ENCODE peak calls at places on chromosomes 12 and 14, in nine cellular contexts. One of them, this sample, is unnamed.

GRCh38 chr12:109597795-109598427 is 24.3 kb downstream of the MVK start:
- DNase-seq in prostate gland: peak
- DNase-seq in fibroblast of lung: peak
- DNase-seq in hepatocyte: peak
- DNase-seq in transverse colon: peak
- DNase-seq in lung: peak
- DNase-seq in aorta: peak
- DNase-seq in astrocyte of the spinal cord: peak
- DNase-seq in A549: peak
- DNase-seq in this sample: peak

GRCh38 chr12:51855586-51856428 is 7.3 kb upstream of the FIGNL2 start:
- DNase-seq in A549: peak
- DNase-seq in lung: no peak
- DNase-seq in fibroblast of lung: peak
- DNase-seq in hepatocyte: peak
- DNase-seq in transverse colon: no peak
- DNase-seq in aorta: no peak
- DNase-seq in astrocyte of the spinal cord: peak
- DNase-seq in prostate gland: no peak
- DNase-seq in this sample: peak

GRCh38 chr12:93573552-93574223 is 1.2 kb downstream of the SOCS2 start:
- DNase-seq in transverse colon: peak
- DNase-seq in aorta: no peak
- DNase-seq in A549: no peak
- DNase-seq in lung: no peak
- DNase-seq in prostate gland: no peak
- DNase-seq in astrocyte of the spinal cord: peak
- DNase-seq in fibroblast of lung: peak
- DNase-seq in hepatocyte: peak
- DNase-seq in this sample: no peak

GRCh38 chr14:31954991-31955390 is 122.1 kb upstream of the ARHGAP5 start:
- DNase-seq in hepatocyte: no peak
- DNase-seq in astrocyte of the spinal cord: no peak
- DNase-seq in A549: no peak
- DNase-seq in aorta: no peak
- DNase-seq in transverse colon: no peak
- DNase-seq in fibroblast of lung: peak
- DNase-seq in prostate gland: no peak
- DNase-seq in lung: no peak
- DNase-seq in this sample: no peak

GRCh38 chr12:30003321-30003720 is 219.6 kb upstream of the TMTC1 start:
- DNase-seq in lung: no peak
- DNase-seq in fibroblast of lung: peak
- DNase-seq in aorta: no peak
- DNase-seq in astrocyte of the spinal cord: no peak
- DNase-seq in A549: no peak
- DNase-seq in prostate gland: no peak
- DNase-seq in transverse colon: no peak
- DNase-seq in hepatocyte: no peak
- DNase-seq in this sample: no peak

GRCh38 chr14:94691658-94692029 is 78.3 kb downstream of the GSC start:
- DNase-seq in hepatocyte: no peak
- DNase-seq in astrocyte of the spinal cord: no peak
- DNase-seq in lung: no peak
- DNase-seq in A549: no peak
- DNase-seq in transverse colon: no peak
- DNase-seq in fibroblast of lung: peak
- DNase-seq in aorta: no peak
- DNase-seq in prostate gland: no peak
- DNase-seq in this sample: no peak

GRCh38 chr12:82964446-82964845 is 277.7 kb downstream of the TMTC2 start:
- DNase-seq in lung: no peak
- DNase-seq in prostate gland: no peak
- DNase-seq in aorta: no peak
- DNase-seq in transverse colon: no peak
- DNase-seq in astrocyte of the spinal cord: no peak
- DNase-seq in fibroblast of lung: no peak
- DNase-seq in A549: no peak
- DNase-seq in hepatocyte: peak
- DNase-seq in this sample: no peak

GRCh38 chr12:52903285-52903854 is 1.5 kb downstream of the KRT8 start:
- DNase-seq in prostate gland: peak
- DNase-seq in aorta: peak
- DNase-seq in astrocyte of the spinal cord: peak
- DNase-seq in hepatocyte: peak
- DNase-seq in transverse colon: peak
- DNase-seq in lung: peak
- DNase-seq in fibroblast of lung: peak
- DNase-seq in A549: peak
- DNase-seq in this sample: no peak

GRCh38 chr14:72318648-72319047 is 386.4 kb downstream of the RGS6 start:
- DNase-seq in astrocyte of the spinal cord: no peak
- DNase-seq in aorta: no peak
- DNase-seq in lung: no peak
- DNase-seq in fibroblast of lung: no peak
- DNase-seq in transverse colon: no peak
- DNase-seq in hepatocyte: no peak
- DNase-seq in prostate gland: no peak
- DNase-seq in A549: no peak
- DNase-seq in this sample: no peak

GRCh38 chr12:107736914-107737313 is 24.0 kb downstream of the PRDM4 start:
- DNase-seq in A549: no peak
- DNase-seq in astrocyte of the spinal cord: no peak
- DNase-seq in prostate gland: no peak
- DNase-seq in fibroblast of lung: no peak
- DNase-seq in aorta: no peak
- DNase-seq in transverse colon: peak
- DNase-seq in hepatocyte: no peak
- DNase-seq in lung: no peak
- DNase-seq in this sample: no peak

GRCh38 chr14:44529026-44529425 is 21.9 kb upstream of the FSCB start:
- DNase-seq in hepatocyte: peak
- DNase-seq in A549: no peak
- DNase-seq in aorta: no peak
- DNase-seq in prostate gland: no peak
- DNase-seq in lung: no peak
- DNase-seq in fibroblast of lung: peak
- DNase-seq in transverse colon: no peak
- DNase-seq in astrocyte of the spinal cord: peak
- DNase-seq in this sample: peak

GRCh38 chr12:56377989-56378316 is 15.3 kb upstream of the APOF start:
- DNase-seq in hepatocyte: no peak
- DNase-seq in astrocyte of the spinal cord: no peak
- DNase-seq in lung: no peak
- DNase-seq in fibroblast of lung: no peak
- DNase-seq in aorta: no peak
- DNase-seq in A549: no peak
- DNase-seq in prostate gland: no peak
- DNase-seq in transverse colon: no peak
- DNase-seq in this sample: no peak

GRCh38 chr12:18818584-18818983 is 80.7 kb downstream of the CAPZA3 start:
- DNase-seq in transverse colon: no peak
- DNase-seq in hepatocyte: no peak
- DNase-seq in lung: no peak
- DNase-seq in fibroblast of lung: no peak
- DNase-seq in prostate gland: no peak
- DNase-seq in A549: no peak
- DNase-seq in astrocyte of the spinal cord: no peak
- DNase-seq in aorta: no peak
- DNase-seq in this sample: no peak

GRCh38 chr12:132807295-132808222 is 21.1 kb downstream of the GOLGA3 start:
- DNase-seq in aorta: no peak
- DNase-seq in astrocyte of the spinal cord: no peak
- DNase-seq in transverse colon: no peak
- DNase-seq in lung: no peak
- DNase-seq in fibroblast of lung: no peak
- DNase-seq in prostate gland: no peak
- DNase-seq in hepatocyte: no peak
- DNase-seq in A549: no peak
- DNase-seq in this sample: no peak

GRCh38 chr12:1883513-1883912 is 34.9 kb downstream of the CACNA2D4 start:
- DNase-seq in fibroblast of lung: no peak
- DNase-seq in A549: no peak
- DNase-seq in aorta: no peak
- DNase-seq in hepatocyte: no peak
- DNase-seq in astrocyte of the spinal cord: no peak
- DNase-seq in prostate gland: no peak
- DNase-seq in lung: no peak
- DNase-seq in transverse colon: no peak
- DNase-seq in this sample: no peak

GRCh38 chr12:80551897-80552296 is 107.9 kb downstream of the PTPRQ start:
- DNase-seq in astrocyte of the spinal cord: peak
- DNase-seq in fibroblast of lung: peak
- DNase-seq in lung: no peak
- DNase-seq in hepatocyte: peak
- DNase-seq in aorta: no peak
- DNase-seq in transverse colon: no peak
- DNase-seq in prostate gland: no peak
- DNase-seq in A549: peak
- DNase-seq in this sample: peak

GRCh38 chr14:105118646-105119409 is 49.7 kb downstream of the JAG2 start:
- DNase-seq in transverse colon: no peak
- DNase-seq in A549: no peak
- DNase-seq in aorta: no peak
- DNase-seq in fibroblast of lung: no peak
- DNase-seq in astrocyte of the spinal cord: no peak
- DNase-seq in lung: peak
- DNase-seq in prostate gland: peak
- DNase-seq in hepatocyte: peak
- DNase-seq in this sample: no peak

GRCh38 chr12:10771132-10771733 is 31.2 kb downstream of the TAS2R7 start:
- DNase-seq in prostate gland: no peak
- DNase-seq in astrocyte of the spinal cord: peak
- DNase-seq in fibroblast of lung: peak
- DNase-seq in hepatocyte: peak
- DNase-seq in transverse colon: no peak
- DNase-seq in aorta: no peak
- DNase-seq in A549: peak
- DNase-seq in lung: no peak
- DNase-seq in this sample: no peak

GRCh38 chr12:114192549-114192948 is 213.4 kb downstream of the TBX5 start:
- DNase-seq in prostate gland: no peak
- DNase-seq in lung: no peak
- DNase-seq in astrocyte of the spinal cord: no peak
- DNase-seq in transverse colon: no peak
- DNase-seq in fibroblast of lung: no peak
- DNase-seq in aorta: no peak
- DNase-seq in hepatocyte: no peak
- DNase-seq in A549: no peak
- DNase-seq in this sample: no peak

DNA sequence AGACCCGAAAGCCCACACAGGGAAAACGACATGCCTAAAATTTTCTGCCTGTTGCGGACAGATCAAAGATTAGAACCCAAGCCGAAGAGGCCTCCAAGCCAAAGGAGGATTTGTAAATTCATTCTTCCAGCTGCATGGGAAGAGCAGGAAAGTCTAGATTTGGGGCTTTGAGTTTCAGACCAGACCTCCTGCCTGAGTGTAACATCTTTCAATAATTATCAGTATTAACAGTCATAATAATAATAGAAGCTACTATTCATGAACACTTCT is 1.7 kb upstream of the HSPB8 start:
- DNase-seq in aorta: no peak
- DNase-seq in prostate gland: no peak
- DNase-seq in lung: no peak
- DNase-seq in astrocyte of the spinal cord: no peak
- DNase-seq in transverse colon: no peak
- DNase-seq in fibroblast of lung: no peak
- DNase-seq in hepatocyte: no peak
- DNase-seq in A549: no peak
- DNase-seq in this sample: no peak
- H3K4me3 ChIP-seq in aorta: no peak
- H3K4me3 ChIP-seq in prostate gland: no peak
- H3K4me3 ChIP-seq in lung: no peak
- H3K4me3 ChIP-seq in astrocyte of the spinal cord: no peak
- H3K4me3 ChIP-seq in transverse colon: no peak
- H3K4me3 ChIP-seq in fibroblast of lung: no peak
- H3K4me3 ChIP-seq in hepatocyte: no peak
- H3K4me3 ChIP-seq in A549: no peak
- H3K4me3 ChIP-seq in this sample: no peak

GRCh38 chr12:92080390-92081285 is 65.0 kb downstream of the BTG1 start:
- DNase-seq in hepatocyte: peak
- DNase-seq in prostate gland: peak
- DNase-seq in transverse colon: no peak
- DNase-seq in A549: peak
- DNase-seq in fibroblast of lung: peak
- DNase-seq in aorta: no peak
- DNase-seq in lung: no peak
- DNase-seq in astrocyte of the spinal cord: peak
- DNase-seq in this sample: peak
- H3K4me3 ChIP-seq in hepatocyte: no peak
- H3K4me3 ChIP-seq in prostate gland: no peak
- H3K4me3 ChIP-seq in transverse colon: no peak
- H3K4me3 ChIP-seq in A549: no peak
- H3K4me3 ChIP-seq in fibroblast of lung: no peak
- H3K4me3 ChIP-seq in aorta: no peak
- H3K4me3 ChIP-seq in lung: no peak
- H3K4me3 ChIP-seq in astrocyte of the spinal cord: no peak
- H3K4me3 ChIP-seq in this sample: no peak

DNA sequence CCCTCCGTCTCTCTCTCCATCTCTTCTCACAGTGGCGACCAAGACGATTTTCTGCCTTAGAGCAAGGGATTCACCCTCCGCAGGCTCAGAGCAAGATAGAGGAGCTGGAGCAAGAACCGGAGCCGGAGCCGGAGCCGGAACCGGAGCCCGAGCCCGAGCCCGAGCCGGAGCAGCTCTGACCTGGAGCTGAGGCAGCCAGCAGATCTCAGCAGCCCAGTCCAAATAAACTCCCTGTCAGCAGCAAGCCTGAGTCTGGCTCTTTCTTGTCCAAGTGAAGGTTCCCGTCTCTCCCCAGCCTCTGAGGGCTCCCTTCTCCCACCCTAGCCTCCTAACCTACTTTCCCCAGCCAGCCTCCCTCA is 5.9 kb downstream of the LAG3 start:
- DNase-seq in astrocyte of the spinal cord: no peak
- DNase-seq in A549: no peak
- DNase-seq in fibroblast of lung: peak
- DNase-seq in transverse colon: peak
- DNase-seq in hepatocyte: peak
- DNase-seq in aorta: no peak
- DNase-seq in lung: no peak
- DNase-seq in prostate gland: no peak
- DNase-seq in this sample: no peak
- H3K4me3 ChIP-seq in astrocyte of the spinal cord: peak
- H3K4me3 ChIP-seq in A549: no peak
- H3K4me3 ChIP-seq in fibroblast of lung: peak
- H3K4me3 ChIP-seq in transverse colon: peak
- H3K4me3 ChIP-seq in hepatocyte: no peak
- H3K4me3 ChIP-seq in aorta: no peak
- H3K4me3 ChIP-seq in lung: no peak
- H3K4me3 ChIP-seq in prostate gland: peak
- H3K4me3 ChIP-seq in this sample: peak

DNA sequence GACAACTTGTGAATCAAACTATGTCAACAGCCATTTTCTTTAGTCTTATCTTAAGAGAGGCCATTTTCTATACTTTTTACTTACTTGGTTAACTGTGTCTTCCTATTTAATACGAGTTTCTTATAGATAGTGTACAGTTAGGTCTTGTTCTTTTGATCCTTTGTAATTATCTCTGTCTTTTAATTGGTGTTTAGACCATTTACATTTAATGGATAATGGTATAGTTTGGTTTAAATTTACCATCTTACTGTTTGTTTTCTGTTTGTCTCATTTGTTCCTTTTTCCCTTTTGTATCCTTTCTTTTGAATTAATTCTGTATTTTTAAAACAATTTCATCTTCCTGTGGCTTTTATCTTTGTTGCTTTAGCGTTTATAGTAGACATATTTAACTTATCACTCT is 19.4 kb downstream of the RAB3IP start:
- DNase-seq in aorta: no peak
- DNase-seq in astrocyte of the spinal cord: no peak
- DNase-seq in transverse colon: no peak
- DNase-seq in prostate gland: no peak
- DNase-seq in fibroblast of lung: no peak
- DNase-seq in lung: no peak
- DNase-seq in hepatocyte: no peak
- DNase-seq in A549: no peak
- DNase-seq in this sample: no peak
- H3K4me3 ChIP-seq in aorta: no peak
- H3K4me3 ChIP-seq in astrocyte of the spinal cord: no peak
- H3K4me3 ChIP-seq in transverse colon: no peak
- H3K4me3 ChIP-seq in prostate gland: no peak
- H3K4me3 ChIP-seq in fibroblast of lung: no peak
- H3K4me3 ChIP-seq in lung: no peak
- H3K4me3 ChIP-seq in hepatocyte: no peak
- H3K4me3 ChIP-seq in A549: no peak
- H3K4me3 ChIP-seq in this sample: no peak